ENCODE peak calls at places on chromosome 19, in six cellular contexts. N, R, I, Q, M and K are unnamed samples.

GRCh38 chr19:10230904-10231623 is at the start of gene S1PR2:
- DNase-seq in N (peak; percentile 95), R (peak; percentile 59), I (peak; percentile 86), Q (peak; percentile 60), M (no peak), K (peak; percentile 67)

GRCh38 chr19:58572818-58573657 is at the start of gene MZF1:
- DNase-seq in N (peak; percentile 100), R (peak; percentile 100), I (peak; percentile 99), Q (peak; percentile 100), M (peak; percentile 100), K (peak; percentile 100)

GRCh38 chr19:46981296-46981695 is 38.3 kb upstream of the NPAS1 start:
- DNase-seq in N (no peak), R (no peak), I (no peak), Q (no peak), M (no peak), K (no peak)

GRCh38 chr19:18795540-18795939 is 4.4 kb upstream of the COMP start:
- DNase-seq in N (no peak), R (no peak), I (no peak), Q (peak; percentile 64), M (no peak), K (no peak)

GRCh38 chr19:17544418-17544817 is 11.0 kb upstream of the COLGALT1 start:
- DNase-seq in N (no peak), R (no peak), I (no peak), Q (no peak), M (no peak), K (no peak)

GRCh38 chr19:6103217-6103644 is 7.1 kb downstream of the RFX2 start:
- DNase-seq in N (peak; percentile 94), R (peak; percentile 85), I (peak; percentile 61), Q (peak; percentile 94), M (peak; percentile 90), K (peak; percentile 92)

GRCh38 chr19:41225238-41226052 is 6.4 kb downstream of the AXL start:
- DNase-seq in N (peak; percentile 92), R (peak; percentile 94), I (no peak), Q (peak; percentile 100), M (peak; percentile 95), K (peak; percentile 100)

GRCh38 chr19:10270180-10270615 is 722 bp upstream of the ICAM1 start:
- DNase-seq in N (peak; percentile 95), R (no peak), I (peak; percentile 72), Q (no peak), M (no peak), K (no peak)

GRCh38 chr19:40348961-40349507 is 539 bp downstream of the PLD3 start:
- DNase-seq in N (no peak), R (peak; percentile 26), I (no peak), Q (peak; percentile 60), M (no peak), K (peak; percentile 79)

GRCh38 chr19:42407085-42407815 is 17.2 kb upstream of the CNFN start:
- DNase-seq in N (no peak), R (no peak), I (no peak), Q (no peak), M (no peak), K (no peak)

GRCh38 chr19:34559045-34559444 is 77.5 kb downstream of the WTIP start:
- DNase-seq in N (no peak), R (no peak), I (no peak), Q (no peak), M (no peak), K (no peak)

GRCh38 chr19:51809787-51810186 is 14.8 kb downstream of the FPR3 start:
- DNase-seq in N (peak; percentile 90), R (peak; percentile 51), I (no peak), Q (no peak), M (no peak), K (no peak)

GRCh38 chr19:42428676-42429075 is 1.5 kb upstream of the LIPE start:
- DNase-seq in N (no peak), R (no peak), I (no peak), Q (no peak), M (no peak), K (no peak)

GRCh38 chr19:7450243-7451223 is 38.3 kb downstream of the PEX11G start:
- DNase-seq in N (no peak), R (peak; percentile 31), I (no peak), Q (peak; percentile 38), M (no peak), K (peak; percentile 44)

GRCh38 chr19:41997121-41997850 is 3.3 kb upstream of the ATP1A3 start:
- DNase-seq in N (no peak), R (peak; percentile 42), I (peak; percentile 54), Q (peak; percentile 29), M (no peak), K (peak; percentile 22)

GRCh38 chr19:44552324-44552723 is 22.8 kb upstream of the CEACAM20 start:
- DNase-seq in N (no peak), R (peak; percentile 60), I (peak; percentile 17), Q (no peak), M (no peak), K (peak; percentile 31)

GRCh38 chr19:18832331-18833140 is 777 bp downstream of the UPF1 start:
- DNase-seq in N (no peak), R (peak; percentile 16), I (no peak), Q (no peak), M (no peak), K (peak; percentile 27)

GRCh38 chr19:18939922-18940775 is 868 bp downstream of the HOMER3 start:
- DNase-seq in N (peak; percentile 93), R (peak; percentile 59), I (peak; percentile 39), Q (peak; percentile 52), M (no peak), K (peak; percentile 45)

GRCh38 chr19:41706741-41707501 is 1.5 kb upstream of the CEACAM5 start:
- DNase-seq in N (peak; percentile 83), R (peak; percentile 71), I (peak; percentile 23), Q (no peak), M (no peak), K (peak; percentile 22)

GRCh38 chr19:5578094-5578846 is 10.5 kb upstream of the TINCR start:
- DNase-seq in N (peak; percentile 95), R (peak; percentile 84), I (peak; percentile 69), Q (no peak), M (no peak), K (peak; percentile 48)

GRCh38 chr19:53867225-53868090 is at the start of gene MYADM:
- DNase-seq in N (peak; percentile 100), R (peak; percentile 100), I (peak; percentile 99), Q (peak; percentile 97), M (peak; percentile 97), K (peak; percentile 97)

GRCh38 chr19:43468354-43469159 is 3.1 kb upstream of the LYPD3 start:
- DNase-seq in N (no peak), R (no peak), I (no peak), Q (no peak), M (no peak), K (no peak)

DNA sequence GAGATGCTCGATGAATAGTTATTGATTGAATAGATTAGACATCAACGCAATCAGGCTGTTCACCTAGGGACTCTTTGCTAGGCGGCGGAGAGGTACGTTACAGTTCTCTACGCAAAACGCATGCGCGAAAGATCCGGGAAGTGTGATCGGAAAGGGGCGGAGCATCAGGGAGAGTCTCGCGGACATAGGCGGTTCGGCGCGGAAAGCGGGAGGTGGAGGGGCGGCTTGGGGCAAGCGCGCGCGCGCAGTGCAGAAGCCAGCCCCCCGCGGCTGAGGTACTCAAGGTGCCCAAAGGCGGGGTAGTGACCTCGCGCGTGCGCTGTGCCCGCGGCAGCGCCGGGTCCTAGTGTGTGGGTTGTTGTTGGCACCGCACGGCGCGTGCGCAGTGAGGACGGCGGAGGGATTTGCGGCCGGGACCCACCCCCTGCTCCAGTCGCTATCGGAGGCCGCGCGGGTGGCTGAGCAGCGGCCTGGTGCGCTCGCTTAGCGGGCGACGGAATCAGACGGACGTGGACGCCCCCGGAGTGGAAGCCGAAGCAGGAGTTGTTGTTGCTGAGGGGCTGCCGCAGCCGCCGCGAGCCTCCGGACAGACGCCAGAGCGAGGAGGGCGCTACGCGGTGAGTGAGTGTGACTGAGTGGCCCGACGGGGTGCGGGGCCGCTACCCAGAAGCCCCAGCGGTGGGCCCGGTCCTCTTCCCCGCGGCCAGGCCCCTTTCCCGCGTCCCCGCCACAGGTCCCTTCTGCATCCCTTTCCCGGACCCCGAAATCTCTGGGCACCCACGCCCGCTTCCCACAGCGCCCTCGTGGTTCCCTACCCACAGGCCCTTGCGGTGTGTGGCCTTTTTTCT is at the start of gene SNRNP70:
- DNase-seq in N (peak; percentile 100), R (peak; percentile 97), I (peak; percentile 100), Q (peak; percentile 99), M (peak; percentile 98), K (peak; percentile 99)
- TF ChIP-seq CTCF in N (no peak), R (no peak), I (no peak), Q (no peak), M (no peak), K (no peak)

GRCh38 chr19:2168619-2169424 is 5.1 kb downstream of the DOT1L start:
- DNase-seq in N (peak; percentile 99), R (peak; percentile 97), I (peak; percentile 94), Q (peak; percentile 99), M (peak; percentile 95), K (peak; percentile 99)

GRCh38 chr19:2164020-2164988 is 571 bp downstream of the DOT1L start:
- DNase-seq in N (peak; percentile 91), R (no peak), I (no peak), Q (no peak), M (no peak), K (no peak)

GRCh38 chr19:2167896-2168618 is 4.3 kb downstream of the DOT1L start:
- DNase-seq in N (peak; percentile 90), R (peak; percentile 23), I (peak; percentile 73), Q (peak; percentile 61), M (no peak), K (peak; percentile 82)

GRCh38 chr19:2170219-2170618 is 6.5 kb downstream of the DOT1L start:
- DNase-seq in N (no peak), R (no peak), I (no peak), Q (no peak), M (no peak), K (no peak)

GRCh38 chr19:2166741-2167738 is 3.3 kb downstream of the DOT1L start:
- DNase-seq in N (peak; percentile 96), R (peak; percentile 70), I (peak; percentile 88), Q (peak; percentile 78), M (no peak), K (peak; percentile 85)
- H3K4me3 ChIP-seq in N (no peak overlapping the region), R (peak overlapping the region; percentile 26), I (no peak overlapping the region), Q (peak overlapping the region; percentile 17), M (no peak overlapping the region), K (peak overlapping the region; percentile 20)

DNA sequence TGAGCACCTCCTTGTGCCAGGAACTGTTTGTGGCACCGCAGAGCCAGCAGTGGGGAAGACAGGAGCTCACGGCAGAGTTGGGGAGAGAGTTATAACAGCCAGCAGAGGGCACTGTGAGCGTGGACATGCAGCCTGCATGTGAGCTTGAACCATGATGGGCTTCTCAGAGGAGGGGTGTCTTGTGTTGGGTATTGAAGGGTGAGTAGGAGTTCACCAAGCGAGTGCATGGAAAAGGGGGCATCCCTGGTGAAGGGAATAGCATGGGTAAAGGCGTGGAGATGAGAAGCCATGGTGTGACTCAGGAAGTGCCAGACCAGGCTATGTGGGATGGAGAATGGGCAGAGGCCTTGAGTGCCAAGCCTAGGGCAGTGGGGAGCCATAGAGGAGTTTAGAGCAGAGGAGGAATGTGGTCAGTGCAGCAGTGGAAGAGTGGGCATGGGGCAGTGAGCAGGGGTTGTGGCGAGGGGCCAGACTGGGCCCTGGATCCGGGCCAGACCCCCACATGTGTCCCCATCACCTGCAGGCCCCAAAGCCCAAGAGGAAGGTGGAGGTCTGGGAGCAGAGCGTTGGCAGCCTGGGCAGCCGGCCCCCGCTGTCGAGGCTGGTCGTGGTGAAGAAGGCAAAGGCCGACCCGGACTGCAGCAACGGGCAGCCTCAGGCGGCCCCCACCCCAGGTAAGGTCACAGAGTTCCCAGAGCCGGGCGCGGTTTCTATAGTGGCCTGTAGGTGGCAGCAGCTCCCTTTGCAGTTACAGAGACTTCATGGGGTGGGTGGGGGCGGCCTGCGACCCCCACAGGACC is 11.8 kb upstream of the SHD start:
- DNase-seq in N (peak; percentile 89), R (peak; percentile 64), I (peak; percentile 53), Q (peak; percentile 17), M (no peak), K (peak; percentile 60)
- TF ChIP-seq CTCF in N (no peak), R (peak; percentile 65), I (peak; percentile 86), Q (peak; percentile 70), M (peak; percentile 75), K (peak; percentile 59)

GRCh38 chr19:45553464-45553863 is 31.1 kb downstream of the OPA3 start:
- DNase-seq in N (no peak), R (no peak), I (no peak), Q (no peak), M (no peak), K (no peak)
- H3K4me3 ChIP-seq in N (no peak overlapping the region), R (no peak overlapping the region), I (no peak overlapping the region), Q (no peak overlapping the region), M (no peak overlapping the region), K (no peak overlapping the region)